ENCODE peak calls at places on chromosomes 5 and 9, in nine cellular contexts. T, X, P, N, B, M, I, W and U are unnamed samples.

GRCh38 chr5:180179399-180180197 is 29.4 kb downstream of the RASGEF1C start:
- DNase-seq in T (no peak), X (no peak), N (no peak), M (no peak), B (no peak), P (no peak), I (no peak), W (no peak), U (no peak)

GRCh38 chr5:77272206-77272605 is 61.7 kb downstream of the PDE8B start:
- DNase-seq in M (no peak), W (no peak), X (no peak), B (no peak), N (no peak), T (no peak), I (no peak), P (no peak), U (no peak)

GRCh38 chr5:1901983-1902382 is 19.3 kb upstream of the IRX4 start:
- DNase-seq in I (no peak), W (no peak), N (no peak), T (no peak), M (no peak), P (no peak), X (no peak), B (no peak), U (no peak)

GRCh38 chr9:137224850-137225694 is at the start of gene CYSRT1:
- DNase-seq in M (no peak), N (no peak), T (no peak), B (no peak), X (no peak), W (no peak), P (peak; percentile 62), I (no peak), U (no peak)

GRCh38 chr5:123203105-123203794 is 114.2 kb downstream of the PRDM6 start:
- DNase-seq in B (no peak), X (peak; percentile 42), M (no peak), T (no peak), N (no peak), W (no peak), I (no peak), P (no peak), U (no peak)

GRCh38 chr9:104993291-104993963 is 65.5 kb upstream of the ABCA1 start:
- DNase-seq in W (peak; percentile 71), X (peak; percentile 72), B (peak; percentile 60), P (no peak), M (no peak), I (peak; percentile 96), N (peak; percentile 71), T (peak; percentile 93), U (peak; percentile 19)

GRCh38 chr9:113574381-113575262 is 111.1 kb downstream of the RGS3 start:
- DNase-seq in M (peak; percentile 33), B (no peak), I (no peak), W (no peak), P (no peak), X (peak; percentile 38), T (peak; percentile 11), N (peak; percentile 49), U (no peak)

GRCh38 chr5:125113328-125113727 is 366.9 kb upstream of the ZNF608 start:
- DNase-seq in P (no peak), X (no peak), N (no peak), T (no peak), M (peak; percentile 24), B (no peak), I (no peak), W (no peak), U (no peak)

GRCh38 chr9:81264516-81264915 is 424.8 kb downstream of the TLE1 start:
- DNase-seq in X (peak; percentile 80), I (no peak), N (no peak), B (no peak), W (peak; percentile 3), P (no peak), M (no peak), T (no peak), U (no peak)

GRCh38 chr9:125428060-125428481 is 166.4 kb downstream of the GAPVD1 start:
- DNase-seq in X (no peak), N (no peak), P (peak; percentile 76), B (no peak), I (no peak), M (peak; percentile 46), T (no peak), W (no peak), U (no peak)

GRCh38 chr9:132154925-132155324 is 6.9 kb upstream of the NTNG2 start:
- DNase-seq in N (no peak), M (no peak), W (no peak), P (no peak), T (no peak), X (no peak), B (no peak), I (no peak), U (no peak)

GRCh38 chr5:23506329-23507236 is 826 bp upstream of the PRDM9 start:
- DNase-seq in B (no peak), X (peak; percentile 16), M (no peak), N (no peak), P (no peak), T (no peak), W (no peak), I (no peak), U (no peak)

GRCh38 chr9:95062601-95063065 is 254.9 kb downstream of the FANCC start:
- DNase-seq in N (no peak), I (no peak), W (no peak), B (no peak), X (no peak), M (no peak), T (no peak), P (no peak), U (no peak)

GRCh38 chr5:79974896-79975295 is 16.2 kb downstream of the MTX3 start:
- DNase-seq in X (peak; percentile 83), W (no peak), M (no peak), B (no peak), I (no peak), T (no peak), P (no peak), N (peak; percentile 49), U (no peak)

GRCh38 chr9:33453999-33454660 is 6.7 kb upstream of the AQP3 start:
- DNase-seq in B (peak; percentile 14), T (no peak), W (no peak), N (no peak), I (no peak), P (no peak), X (no peak), M (peak; percentile 86), U (no peak)

DNA sequence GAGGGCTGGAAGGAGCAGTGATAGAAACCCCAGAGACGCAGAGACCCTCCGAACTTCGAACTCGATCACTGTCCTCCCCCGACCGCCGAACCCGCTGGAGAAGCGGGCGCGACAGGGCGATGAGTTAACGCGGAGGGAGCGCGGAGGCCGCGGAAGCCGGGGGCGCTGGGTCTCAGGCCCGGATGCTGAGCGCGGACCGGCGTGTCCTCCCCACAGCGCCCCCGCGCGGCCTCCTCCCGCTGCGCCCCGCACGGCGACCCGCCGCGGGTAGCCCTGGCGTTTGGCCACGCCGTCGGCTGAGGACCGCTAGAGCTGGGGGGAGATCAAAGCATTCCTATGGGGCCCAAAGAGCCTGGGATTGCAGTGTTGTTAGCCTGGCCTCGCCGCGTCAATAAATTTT is 7.7 kb upstream of the DMRT2 start:
- DNase-seq in T (no peak), N (no peak), M (no peak), P (no peak), W (peak; percentile 82), X (no peak), I (no peak), B (no peak), U (peak; percentile 73)
- TF ChIP-seq CTCF in T (peak; percentile 16), N (no peak), M (peak; percentile 7), P (no peak), W (peak; percentile 73), X (no peak), I (peak; percentile 39), B (no peak), U (peak; percentile 76)

DNA sequence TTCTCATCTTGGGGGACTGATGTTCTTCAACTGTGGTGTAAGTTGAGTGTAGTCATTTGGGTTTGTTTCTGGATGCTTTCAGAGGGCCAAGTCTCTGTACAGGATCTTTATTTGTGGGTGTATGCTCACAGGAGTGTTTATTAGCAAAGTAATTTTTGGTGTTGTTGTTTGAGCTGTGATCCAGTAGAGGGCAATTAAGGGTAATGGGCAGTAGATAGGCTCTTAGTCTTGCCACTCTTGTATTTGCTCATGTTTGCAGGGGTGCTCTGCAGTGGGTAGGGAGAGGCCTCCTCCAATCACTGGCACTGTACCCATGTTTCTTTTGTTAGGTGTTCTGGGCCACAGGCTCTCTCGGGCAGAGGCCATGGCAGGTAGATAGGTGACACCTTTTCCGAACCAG is 45.9 kb upstream of the ITGA2 start:
- DNase-seq in T (no peak), M (peak; percentile 22), I (no peak), X (peak; percentile 34), P (no peak), B (no peak), W (no peak), N (no peak), U (no peak)
- TF ChIP-seq CTCF in T (no peak), M (peak; percentile 29), I (no peak), X (peak; percentile 38), P (peak; percentile 34), B (no peak), W (no peak), N (peak; percentile 49), U (no peak)

DNA sequence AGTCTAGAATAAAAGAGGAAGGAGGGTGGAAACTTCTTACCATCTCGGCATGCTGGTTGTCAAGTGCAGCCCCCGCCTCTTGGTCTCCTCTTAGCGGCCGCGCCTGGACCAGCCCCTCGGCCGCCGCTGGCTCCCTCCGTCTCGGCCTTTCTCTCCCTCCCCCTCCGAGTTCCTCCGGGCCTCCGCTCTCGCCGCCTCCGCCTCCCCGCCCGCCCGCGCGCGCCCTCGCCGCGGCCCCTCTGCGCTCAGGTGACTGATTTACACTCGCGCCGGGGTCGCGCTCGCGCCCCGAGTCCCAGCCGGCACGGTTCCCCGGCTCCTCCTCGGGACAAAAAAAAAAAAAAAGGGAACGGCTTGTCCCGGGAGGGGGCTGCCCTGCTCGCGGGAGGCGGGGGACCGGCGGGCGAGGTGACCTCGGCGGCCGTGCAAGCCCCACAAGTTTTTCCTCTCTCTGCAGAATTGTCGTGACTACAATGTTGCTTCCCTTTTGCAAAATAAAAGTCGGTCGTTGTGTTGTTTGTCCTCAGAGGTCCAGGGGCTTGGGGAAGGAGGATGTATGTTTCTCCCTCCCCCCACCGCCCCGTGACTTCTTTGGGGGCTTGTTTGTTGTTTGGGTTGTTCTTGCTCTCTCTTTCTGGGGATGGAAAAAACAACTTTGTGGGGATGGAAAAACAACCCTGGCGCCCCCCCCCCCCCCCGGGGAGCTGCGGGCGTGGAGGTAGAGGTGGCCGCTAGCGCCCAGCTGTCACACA is at the start of gene BNC2:
- DNase-seq in X (peak; percentile 61), P (peak; percentile 7), I (no peak), T (peak; percentile 57), W (peak; percentile 75), M (no peak), B (no peak), N (peak; percentile 13), U (peak; percentile 49)
- TF ChIP-seq CTCF in X (no peak), P (no peak), I (no peak), T (no peak), W (no peak), M (no peak), B (no peak), N (no peak), U (peak; percentile 37)

DNA sequence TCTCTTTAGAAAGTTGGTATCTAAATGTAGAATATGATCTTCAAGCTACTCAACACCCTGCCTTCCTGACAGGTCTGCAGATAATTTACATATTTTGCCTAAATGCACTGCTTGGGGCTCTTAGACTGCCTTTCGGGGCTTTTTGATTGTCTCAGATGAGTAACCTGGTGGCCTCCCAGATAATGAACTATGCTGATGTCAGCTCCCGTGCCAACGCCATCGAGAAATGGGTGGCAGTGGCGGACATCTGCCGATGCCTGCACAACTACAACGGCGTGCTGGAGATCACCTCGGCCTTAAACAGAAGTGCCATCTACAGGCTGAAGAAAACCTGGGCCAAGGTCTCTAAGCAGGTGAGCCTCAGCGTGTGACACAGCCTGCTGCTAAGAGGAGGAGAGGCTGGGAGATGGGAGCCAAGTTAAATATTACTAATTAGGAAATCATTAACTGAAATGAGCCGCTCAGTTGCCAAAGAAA is 20.9 kb upstream of the CKMT2 start:
- DNase-seq in T (no peak), P (peak; percentile 82), N (no peak), B (no peak), I (no peak), M (peak; percentile 77), X (no peak), W (no peak), U (no peak)
- TF ChIP-seq CTCF in T (no peak), P (no peak), N (no peak), B (no peak), I (no peak), M (no peak), X (no peak), W (no peak), U (no peak)